ENCODE peak calls at places on chromosome 15, in seven cellular contexts. R is A549, T is uterus, J is heart left ventricle, K is K562, G is body of pancreas, B is tibial nerve. N is an unnamed sample.

GRCh38 chr15:96331942-96332853 is 1.7 kb downstream of the NR2F2 start:
- DNase-seq in G (peak), J (peak), B (peak), K (no peak), R (no peak), T (no peak), N (no peak)

GRCh38 chr15:87623832-87624231 is 632.7 kb downstream of the NTRK3 start:
- DNase-seq in J (no peak), R (no peak), T (no peak), G (no peak), B (no peak), K (peak), N (no peak)

GRCh38 chr15:68419301-68420175 is 12.4 kb downstream of the ITGA11 start:
- DNase-seq in K (no peak), J (no peak), G (no peak), R (no peak), T (peak), B (no peak), N (peak)

GRCh38 chr15:40793216-40793989 is 13.5 kb upstream of the ZFYVE19 start:
- DNase-seq in B (no peak), G (peak), J (no peak), T (no peak), K (no peak), R (peak), N (no peak)

GRCh38 chr15:80567721-80568157 is 127.4 kb upstream of the ABHD17C start:
- DNase-seq in B (peak), G (peak), R (peak), J (peak), T (peak), K (peak), N (no peak)

GRCh38 chr15:85607141-85607806 is 187.5 kb downstream of the KLHL25 start:
- DNase-seq in R (no peak), B (no peak), T (no peak), G (no peak), K (no peak), J (no peak), N (no peak)

GRCh38 chr15:71295242-71296031 is 180.2 kb downstream of the THSD4 start:
- DNase-seq in R (peak), T (peak), K (no peak), J (no peak), G (peak), B (no peak), N (no peak)

GRCh38 chr15:88243895-88244787 is 12.4 kb downstream of the NTRK3 start:
- DNase-seq in K (peak), T (no peak), J (no peak), B (peak), G (peak), R (peak), N (no peak)

GRCh38 chr15:101464999-101465669 is 24.4 kb downstream of the PCSK6 start:
- DNase-seq in G (no peak), T (no peak), J (no peak), R (no peak), K (no peak), B (no peak), N (no peak)

GRCh38 chr15:56243117-56243773 is 434 bp downstream of the RFX7 start:
- DNase-seq in J (peak), K (peak), G (peak), B (peak), R (peak), T (peak), N (peak)

GRCh38 chr15:68420186-68420684 is 11.7 kb downstream of the ITGA11 start:
- DNase-seq in J (no peak), G (no peak), K (no peak), R (no peak), T (peak), B (no peak), N (no peak)

GRCh38 chr15:19973718-19974117 is 567.9 kb downstream of the GOLGA6L6 start:
- DNase-seq in B (no peak), R (no peak), J (no peak), G (no peak), K (peak), T (no peak), N (no peak)

GRCh38 chr15:43229977-43230376 is 9.2 kb upstream of the EPB42 start:
- DNase-seq in K (no peak), R (no peak), B (no peak), G (no peak), J (peak), T (no peak), N (no peak)

GRCh38 chr15:78107471-78107870 is 15.1 kb downstream of the SH2D7 start:
- DNase-seq in G (no peak), K (no peak), B (no peak), J (no peak), T (no peak), R (no peak), N (no peak)

GRCh38 chr15:67542462-67543347 is at the start of gene MAP2K5:
- DNase-seq in T (peak), K (peak), R (peak), J (peak), G (peak), B (peak), N (peak)

GRCh38 chr15:38623744-38624143 is 59.1 kb upstream of the RASGRP1 start:
- DNase-seq in R (no peak), J (peak), B (no peak), T (no peak), G (no peak), K (no peak), N (no peak)

GRCh38 chr15:72889545-72889944 is 106.0 kb upstream of the ADPGK start:
- DNase-seq in G (no peak), B (no peak), T (no peak), K (no peak), J (no peak), R (no peak), N (no peak)

GRCh38 chr15:76991048-76991447 is 3.9 kb upstream of the PSTPIP1 start:
- DNase-seq in J (no peak), K (no peak), R (no peak), G (peak), T (no peak), B (no peak), N (peak)

GRCh38 chr15:72847033-72847432 is 63.5 kb upstream of the ADPGK start:
- DNase-seq in B (no peak), T (no peak), K (no peak), R (no peak), J (no peak), G (no peak), N (no peak)

GRCh38 chr15:52112203-52112750 is 298 bp downstream of the BCL2L10 start:
- DNase-seq in K (no peak), R (no peak), T (no peak), J (peak), B (no peak), G (no peak), N (no peak)

GRCh38 chr15:40739042-40739441 is 16.0 kb downstream of the RMDN3 start:
- DNase-seq in R (no peak), G (no peak), B (no peak), K (no peak), T (no peak), J (no peak), N (peak)

GRCh38 chr15:57505949-57506391 is 85.7 kb upstream of the MYZAP start:
- DNase-seq in B (no peak), R (no peak), J (peak), G (peak), K (no peak), T (peak), N (peak)

GRCh38 chr15:90837052-90837621 is 31.3 kb upstream of the FURIN start:
- DNase-seq in T (no peak), B (no peak), K (no peak), R (no peak), G (no peak), J (no peak), N (no peak)

GRCh38 chr15:28190391-28191174 is 91.5 kb upstream of the OCA2 start:
- DNase-seq in T (no peak), R (no peak), G (no peak), B (no peak), J (no peak), K (no peak), N (no peak)

GRCh38 chr15:84949043-84949442 is 32.6 kb upstream of the PDE8A start:
- DNase-seq in R (no peak), K (no peak), J (no peak), G (no peak), B (no peak), T (no peak), N (no peak)

GRCh38 chr15:52144656-52145055 is 32.1 kb upstream of the BCL2L10 start:
- DNase-seq in G (no peak), K (no peak), J (no peak), T (no peak), R (no peak), B (no peak), N (no peak)

GRCh38 chr15:36294359-36294758 is 285.1 kb upstream of the CDIN1 start:
- DNase-seq in T (no peak), G (no peak), J (no peak), K (no peak), B (no peak), R (no peak), N (no peak)

GRCh38 chr15:28131946-28132345 is 32.8 kb upstream of the OCA2 start:
- DNase-seq in B (no peak), J (no peak), T (no peak), G (no peak), K (no peak), R (no peak), N (no peak)

GRCh38 chr15:87866961-87867360 is 389.6 kb downstream of the NTRK3 start:
- DNase-seq in R (no peak), T (no peak), G (no peak), B (no peak), K (no peak), J (no peak), N (no peak)

GRCh38 chr15:58595516-58596238 is 153.8 kb downstream of the ADAM10 start:
- DNase-seq in R (no peak), T (no peak), K (no peak), B (no peak), G (no peak), J (no peak), N (no peak)

DNA sequence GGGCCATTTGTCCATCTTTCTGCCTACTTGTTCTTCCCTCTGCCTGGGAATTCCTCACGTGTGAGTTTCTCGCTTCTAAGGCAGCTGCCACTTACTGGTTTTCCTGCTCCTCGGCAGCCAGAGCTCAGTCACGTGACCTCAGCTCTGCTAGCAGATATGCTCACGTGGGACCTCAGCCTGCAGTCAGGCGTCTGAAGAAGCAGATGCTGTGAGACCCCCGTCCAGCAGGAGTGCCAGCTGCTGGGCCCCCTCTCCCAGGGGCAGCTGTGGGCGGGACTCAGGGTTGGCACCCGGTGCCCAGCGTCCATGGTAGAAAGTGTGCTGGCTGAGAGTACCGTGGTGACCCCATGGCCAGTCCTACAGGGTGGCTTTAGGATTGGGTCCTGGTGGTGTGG is 161.3 kb upstream of the TLE3 start:
- DNase-seq in B (peak), J (peak), R (no peak), T (peak), G (peak), K (peak), N (no peak)
- H3K27ac ChIP-seq in B (no peak), J (peak), R (no peak), T (no peak), G (no peak), K (no peak), N (no peak)

GRCh38 chr15:45026646-45027045 is 3.7 kb downstream of the SORD start:
- DNase-seq in G (no peak), K (no peak), R (no peak), B (no peak), J (no peak), T (no peak), N (no peak)

GRCh38 chr15:45027220-45027619 is 4.2 kb downstream of the SORD start:
- DNase-seq in R (no peak), K (no peak), J (no peak), G (no peak), B (no peak), T (no peak), N (no peak)

DNA sequence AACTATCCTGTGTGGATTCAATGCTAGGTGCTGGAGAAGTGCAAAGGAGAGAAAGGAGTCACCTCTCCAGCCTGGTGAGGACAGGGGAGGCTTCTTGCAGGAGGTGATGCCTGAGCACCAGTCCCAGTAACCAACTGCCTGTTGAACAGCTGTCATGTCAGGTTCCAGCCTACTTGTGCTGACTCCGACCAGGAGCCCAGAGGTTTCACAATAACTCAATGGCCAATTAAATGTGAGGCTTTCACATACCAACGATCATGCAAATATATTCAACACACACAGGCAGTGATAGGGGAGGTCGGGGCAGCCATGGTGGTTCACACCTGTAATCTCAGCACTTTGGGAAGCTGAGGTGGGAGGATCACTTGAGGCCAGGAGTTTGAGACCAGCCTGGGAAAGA is 7.7 kb downstream of the SORD start:
- DNase-seq in K (no peak), B (no peak), G (no peak), J (no peak), T (no peak), R (no peak), N (no peak)
- TF ChIP-seq POLR2A in K (no peak), B (no peak), G (no peak), J (no peak), T (no peak), R (no peak), N (no peak)

DNA sequence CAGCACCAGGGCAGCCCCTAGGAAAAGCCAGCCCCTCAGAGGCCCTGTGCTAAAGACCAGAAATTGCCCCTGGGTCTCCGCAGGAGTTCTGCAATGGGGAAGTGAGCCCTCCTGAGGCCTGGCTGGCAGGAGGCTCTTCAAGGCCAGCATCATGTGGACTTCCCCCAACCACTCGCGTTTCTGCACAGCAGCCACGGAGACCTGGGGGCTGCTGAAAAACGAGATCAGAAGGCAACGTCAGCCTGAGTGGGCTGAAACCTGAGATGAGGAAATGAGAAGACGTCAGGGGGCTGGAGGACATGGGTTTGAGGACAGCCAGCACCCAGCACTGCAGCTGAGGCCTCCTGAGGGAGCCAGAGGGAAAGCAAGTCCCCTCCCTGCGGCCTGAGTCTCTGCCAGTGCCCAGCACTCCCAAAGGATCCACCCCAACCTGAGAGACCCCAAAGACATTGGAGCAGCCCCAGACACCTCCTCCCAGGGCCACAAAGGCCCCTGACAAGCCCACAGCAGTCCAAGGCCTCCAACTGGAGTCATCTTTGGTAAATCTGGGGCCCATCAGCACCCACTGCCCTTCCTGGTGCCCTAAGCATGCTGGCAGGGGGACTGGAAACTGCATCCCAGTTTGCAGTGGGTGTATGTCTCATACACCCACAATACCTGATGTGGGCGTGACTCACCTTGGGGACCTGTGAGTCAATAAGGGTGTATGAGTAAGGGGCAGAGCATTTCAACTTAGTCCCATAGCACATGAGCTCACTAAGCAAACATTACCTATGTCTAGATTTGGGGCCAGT is 29.2 kb upstream of the CYP11A1 start:
- DNase-seq in R (peak), G (no peak), J (no peak), T (no peak), B (no peak), K (no peak), N (no peak)
- TF ChIP-seq CTCF in R (no peak), G (no peak), J (no peak), T (no peak), B (no peak), K (no peak), N (no peak)

GRCh38 chr15:31349233-31350141 is 22.9 kb downstream of the KLF13 start:
- DNase-seq in R (no peak), B (no peak), K (no peak), J (peak), G (no peak), T (no peak), N (no peak)

GRCh38 chr15:31345606-31346366 is 19.2 kb downstream of the KLF13 start:
- DNase-seq in B (no peak), G (no peak), J (no peak), R (no peak), K (no peak), T (no peak), N (no peak)

GRCh38 chr15:31347981-31348803 is 21.6 kb downstream of the KLF13 start:
- DNase-seq in J (no peak), R (no peak), B (no peak), T (no peak), K (no peak), G (no peak), N (no peak)

GRCh38 chr15:31346367-31347066 is 19.9 kb downstream of the KLF13 start:
- DNase-seq in J (no peak), B (no peak), G (no peak), R (no peak), T (no peak), K (no peak), N (no peak)

GRCh38 chr15:31347067-31347975 is 20.7 kb downstream of the KLF13 start:
- DNase-seq in J (no peak), R (no peak), T (no peak), G (no peak), K (no peak), B (no peak), N (no peak)
- H3K27ac ChIP-seq in J (peak), R (no peak), T (no peak), G (no peak), K (no peak), B (no peak), N (peak)

GRCh38 chr15:75649848-75650247 is 2.1 kb downstream of the SNX33 start:
- DNase-seq in G (no peak), T (no peak), B (no peak), J (no peak), R (no peak), K (no peak), N (no peak)

GRCh38 chr15:75653347-75653913 is 5.7 kb downstream of the SNX33 start:
- DNase-seq in B (no peak), T (no peak), K (no peak), J (peak), R (no peak), G (no peak), N (no peak)

GRCh38 chr15:75650908-75651809 is 3.4 kb downstream of the SNX33 start:
- DNase-seq in B (no peak), R (no peak), G (peak), K (peak), T (no peak), J (peak), N (no peak)

GRCh38 chr15:75654201-75654907 is 6.6 kb downstream of the SNX33 start:
- DNase-seq in J (no peak), T (no peak), R (no peak), G (no peak), B (no peak), K (no peak), N (no peak)

DNA sequence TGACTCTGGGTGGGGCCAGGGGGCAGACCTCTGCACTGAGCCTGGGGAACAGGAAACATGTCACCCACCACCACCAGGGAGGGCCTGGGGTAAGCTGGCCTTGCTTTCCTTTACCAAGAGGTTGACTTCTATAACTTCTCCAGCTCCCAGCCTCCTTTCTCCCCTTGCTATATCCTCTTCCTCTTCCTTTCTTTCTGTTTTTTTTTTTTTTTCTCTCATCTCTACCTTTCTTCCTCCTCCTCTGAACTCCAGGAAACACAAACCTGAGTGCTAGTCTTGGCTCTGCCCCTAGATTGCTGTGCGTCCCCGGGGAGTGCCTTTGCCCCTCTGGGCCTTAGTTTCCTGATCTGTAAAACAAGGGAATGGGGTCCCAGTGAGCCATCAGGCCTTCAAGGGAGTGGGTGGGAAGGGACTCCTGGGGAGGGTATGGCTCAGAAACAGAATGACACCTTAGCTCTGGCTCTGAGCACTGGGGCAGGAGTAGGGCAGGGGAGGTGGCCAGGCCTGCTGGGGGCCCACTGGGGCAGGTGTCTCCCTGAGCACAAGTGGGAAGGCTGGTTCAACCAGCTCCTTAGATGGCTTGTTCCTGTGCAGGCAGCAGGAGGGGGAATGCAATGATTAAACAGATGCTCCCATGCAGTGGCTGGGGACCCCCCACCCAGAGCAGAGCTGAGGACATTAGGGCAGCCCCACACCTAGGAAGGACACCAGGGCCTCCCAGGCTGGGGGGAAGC is 4.3 kb downstream of the SNX33 start:
- DNase-seq in T (no peak), J (no peak), G (no peak), B (no peak), R (no peak), K (no peak), N (no peak)
- TF ChIP-seq POLR2A in T (no peak), J (no peak), G (no peak), B (no peak), R (no peak), K (no peak), N (no peak)

GRCh38 chr15:61115679-61116078 is 113.4 kb downstream of the RORA start:
- DNase-seq in K (no peak), J (no peak), R (no peak), G (no peak), B (no peak), T (no peak), N (no peak)

GRCh38 chr15:61115241-61115640 is 113.9 kb downstream of the RORA start:
- DNase-seq in J (no peak), B (no peak), K (no peak), G (no peak), R (no peak), T (no peak), N (no peak)

GRCh38 chr15:61116830-61117229 is 112.3 kb downstream of the RORA start:
- DNase-seq in K (no peak), J (no peak), R (no peak), G (no peak), T (no peak), B (no peak), N (no peak)

GRCh38 chr15:61119556-61119955 is 109.5 kb downstream of the RORA start:
- DNase-seq in J (no peak), K (no peak), B (no peak), R (no peak), T (no peak), G (no peak), N (no peak)

DNA sequence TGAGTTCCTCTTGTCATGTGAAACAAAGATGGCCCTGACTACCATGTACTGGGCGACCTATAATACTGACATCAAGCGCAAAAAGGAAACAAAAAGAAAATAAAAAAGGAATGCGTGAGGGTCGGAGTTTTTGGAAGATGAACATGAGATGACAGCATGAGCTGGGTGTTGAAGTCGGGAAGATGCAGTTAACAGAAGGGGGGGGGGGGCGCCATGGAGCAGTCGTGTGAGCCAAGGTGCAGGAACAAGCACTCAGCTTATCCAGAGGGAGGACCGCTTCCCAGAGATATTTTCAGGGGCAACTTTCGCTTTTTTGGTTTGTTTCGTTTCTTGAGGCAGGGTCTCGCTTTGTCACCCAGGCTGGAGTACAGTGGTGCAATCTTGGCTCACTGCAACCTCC is 110.2 kb downstream of the RORA start:
- DNase-seq in T (no peak), G (no peak), K (peak), R (no peak), B (no peak), J (no peak), N (no peak)
- TF ChIP-seq CTCF in T (no peak), G (no peak), K (peak), R (no peak), B (no peak), J (no peak), N (no peak)